ENCODE peak calls at places on chromosomes 3 and 15, in ten cellular contexts. E is HTR-8/SVneo; X is Caco-2; B is GM18507; T is hippocampal formation; P is activated naive CD4-positive, alpha-beta T cell treated with anti-CD3 and anti-CD28 coated beads for 36 hours; J is NCI-H748 treated with DMSO at 0.1 percent for 48 hours; S is GM12865; R is activated CD8-positive, alpha-beta T cell treated with anti-CD3 and anti-CD28 coated beads, Interleukin-2, amount 10 ng/mL, durations not matched to agents 7 days and 5 days; Q is GM23248. L is an unnamed sample.

GRCh38 chr15:60675763-60676162 is 196.8 kb upstream of the ICE2 start:
- DNase-seq in T (no peak), B (no peak), R (no peak), Q (no peak), X (no peak), J (no peak), E (no peak), P (no peak), S (peak), L (no peak)

GRCh38 chr15:67852433-67852832 is 12.6 kb upstream of the RNU6-1 start:
- DNase-seq in J (no peak), S (no peak), P (no peak), B (no peak), Q (no peak), R (no peak), X (no peak), T (no peak), E (no peak), L (no peak)

GRCh38 chr3:78140866-78141658 is 1101.2 kb downstream of the ROBO2 start:
- DNase-seq in R (no peak), T (no peak), X (no peak), P (no peak), B (no peak), S (no peak), E (peak), J (no peak), Q (peak), L (no peak)

GRCh38 chr15:99068186-99068585 is 36.7 kb upstream of the SYNM start:
- DNase-seq in B (no peak), J (no peak), Q (no peak), T (no peak), R (no peak), P (no peak), E (no peak), X (no peak), S (no peak), L (no peak)

GRCh38 chr3:69328103-69328755 is 57.7 kb downstream of the FRMD4B start:
- DNase-seq in T (no peak), P (no peak), R (no peak), E (no peak), B (no peak), Q (no peak), S (no peak), J (no peak), X (no peak), L (no peak)

GRCh38 chr3:142916611-142917010 is 27.7 kb upstream of the PCOLCE2 start:
- DNase-seq in S (no peak), P (no peak), R (no peak), E (no peak), J (no peak), B (no peak), Q (peak), T (no peak), X (no peak), L (no peak)

GRCh38 chr15:70046716-70047369 is 50.9 kb downstream of the TLE3 start:
- DNase-seq in E (no peak), X (no peak), S (no peak), R (no peak), Q (no peak), T (no peak), J (no peak), B (no peak), P (no peak), L (no peak)

GRCh38 chr15:68401496-68402431 is 30.2 kb downstream of the ITGA11 start:
- DNase-seq in T (no peak), R (no peak), P (no peak), Q (no peak), S (no peak), E (no peak), X (no peak), J (no peak), B (no peak), L (no peak)

GRCh38 chr15:73969151-73969759 is 22.8 kb downstream of the STOML1 start:
- DNase-seq in S (no peak), T (no peak), J (no peak), R (no peak), P (no peak), X (no peak), B (no peak), E (no peak), Q (peak), L (no peak)

GRCh38 chr15:99704444-99704838 is 28.8 kb downstream of the LYSMD4 start:
- DNase-seq in S (peak), Q (peak), E (peak), T (peak), B (no peak), R (peak), J (peak), X (peak), P (peak), L (peak)

GRCh38 chr3:172530101-172530561 is 6.9 kb upstream of the TNFSF10 start:
- DNase-seq in Q (no peak), J (no peak), B (no peak), R (peak), T (no peak), P (peak), X (no peak), S (no peak), E (no peak), L (no peak)

GRCh38 chr3:140188285-140188684 is 253.3 kb downstream of the CLSTN2 start:
- DNase-seq in R (no peak), P (no peak), J (no peak), X (no peak), B (no peak), Q (no peak), T (no peak), S (no peak), E (no peak), L (no peak)

GRCh38 chr3:23826382-23827061 is 20.8 kb downstream of the UBE2E1 start:
- DNase-seq in E (no peak), R (no peak), S (no peak), P (no peak), Q (no peak), J (no peak), X (no peak), B (no peak), T (no peak), L (no peak)

GRCh38 chr3:63975705-63976104 is 47.6 kb downstream of the PSMD6 start:
- DNase-seq in R (no peak), Q (peak), B (no peak), E (no peak), P (no peak), S (no peak), T (peak), X (no peak), J (no peak), L (no peak)

GRCh38 chr3:169303660-169304059 is 359.9 kb downstream of the MECOM start:
- DNase-seq in Q (no peak), J (no peak), B (no peak), P (no peak), T (no peak), S (no peak), R (no peak), E (no peak), X (no peak), L (no peak)

GRCh38 chr15:63939531-63940130 is 105.9 kb upstream of the HERC1 start:
- DNase-seq in T (no peak), J (no peak), S (peak), X (no peak), B (no peak), R (no peak), Q (peak), E (no peak), P (peak), L (no peak)

GRCh38 chr15:78979456-78980320 is 34.8 kb upstream of the CTSH start:
- DNase-seq in B (no peak), S (peak), X (peak), R (peak), E (peak), J (peak), P (peak), T (peak), Q (peak), L (no peak)

GRCh38 chr3:107796786-107797185 is 274.0 kb downstream of the BBX start:
- DNase-seq in S (no peak), T (no peak), X (no peak), J (no peak), Q (peak), R (no peak), E (no peak), P (no peak), B (no peak), L (no peak)

GRCh38 chr3:147649475-147649874 is 240.3 kb downstream of the ZIC1 start:
- DNase-seq in Q (no peak), S (no peak), P (no peak), B (no peak), J (no peak), X (no peak), E (no peak), T (no peak), R (no peak), L (no peak)

GRCh38 chr3:57151021-57151449 is 14.1 kb downstream of the IL17RD start:
- DNase-seq in X (no peak), P (no peak), S (no peak), J (no peak), E (no peak), T (no peak), Q (no peak), R (no peak), B (no peak), L (no peak)

GRCh38 chr3:159964166-159964973 is 24.3 kb upstream of the IL12A start:
- DNase-seq in R (no peak), S (peak), Q (peak), B (peak), J (no peak), E (peak), T (no peak), X (no peak), P (no peak), L (no peak)

GRCh38 chr3:63976166-63976861 is 47.0 kb downstream of the PSMD6 start:
- DNase-seq in J (no peak), P (no peak), R (no peak), Q (peak), X (peak), T (no peak), S (no peak), E (peak), B (no peak), L (no peak)

GRCh38 chr15:57298843-57299550 is 77.3 kb upstream of the CGNL1 start:
- DNase-seq in S (no peak), X (no peak), P (no peak), J (no peak), R (no peak), Q (no peak), B (no peak), T (no peak), E (no peak), L (no peak)

GRCh38 chr3:51751287-51751686 is 27.8 kb downstream of the IQCF6 start:
- DNase-seq in Q (no peak), J (no peak), B (no peak), S (no peak), T (no peak), R (no peak), E (no peak), P (no peak), X (no peak), L (no peak)

GRCh38 chr3:24364359-24364758 is 130.3 kb downstream of the THRB start:
- DNase-seq in X (no peak), P (no peak), R (no peak), Q (no peak), T (no peak), B (no peak), E (no peak), J (no peak), S (no peak), L (no peak)

GRCh38 chr3:141875893-141876380 is 506 bp upstream of the ATP1B3 start:
- DNase-seq in E (peak), J (no peak), P (no peak), X (peak), T (peak), B (no peak), S (no peak), Q (peak), R (no peak), L (no peak)

GRCh38 chr3:94433811-94434210 is 370.9 kb downstream of the NSUN3 start:
- DNase-seq in R (no peak), J (no peak), T (no peak), P (no peak), E (no peak), B (no peak), S (no peak), X (no peak), Q (no peak), L (no peak)

GRCh38 chr3:22474706-22475470 is 723.9 kb upstream of the ZNF385D start:
- DNase-seq in E (no peak), J (no peak), P (no peak), B (no peak), S (peak), R (no peak), Q (peak), T (no peak), X (no peak), L (no peak)

GRCh38 chr3:19961960-19962359 is 15.1 kb downstream of the RAB5A start:
- DNase-seq in S (no peak), E (no peak), J (no peak), T (no peak), X (no peak), R (no peak), Q (no peak), P (no peak), B (no peak), L (no peak)

GRCh38 chr15:59995568-59996349 is 8.4 kb upstream of the FOXB1 start:
- DNase-seq in Q (no peak), J (no peak), S (no peak), E (no peak), B (no peak), X (no peak), T (no peak), R (no peak), P (no peak), L (no peak)